ENCODE peak calls at places on chromosomes 3 and 15, in seven cellular contexts. Z, U, D, X, V, O and L are unnamed samples.
A peak's percentile ranks its signal among the peaks of the same experiment; 100 is the strongest.

GRCh38 chr15:27059610-27060202 is 88.7 kb downstream of the GABRG3 start:
- DNase-seq in Z (no peak), U (no peak), D (peak; percentile 36), X (no peak), V (peak; percentile 21), O (peak; percentile 54), L (no peak)

GRCh38 chr3:119690043-119690656 is 12.7 kb upstream of the CFAP91 start:
- DNase-seq in Z (peak; percentile 26), U (no peak), D (no peak), X (no peak), V (peak; percentile 42), O (no peak), L (no peak)

GRCh38 chr15:53974121-53974520 is 4.1 kb upstream of the UNC13C start:
- DNase-seq in Z (no peak), U (no peak), D (no peak), X (no peak), V (no peak), O (no peak), L (no peak)

GRCh38 chr3:72739521-72740466 is 108.5 kb downstream of the SHQ1 start:
- DNase-seq in Z (no peak), U (no peak), D (no peak), X (no peak), V (peak; percentile 44), O (no peak), L (no peak)

GRCh38 chr3:126621171-126621570 is 33.8 kb downstream of the TXNRD3 start:
- DNase-seq in Z (peak; percentile 15), U (peak; percentile 17), D (no peak), X (no peak), V (peak; percentile 63), O (no peak), L (no peak)

GRCh38 chr3:154242766-154243165 is 81.5 kb downstream of the DHX36 start:
- DNase-seq in Z (no peak), U (no peak), D (no peak), X (no peak), V (no peak), O (no peak), L (no peak)

GRCh38 chr3:3827111-3827510 is 27.9 kb downstream of the LRRN1 start:
- DNase-seq in Z (no peak), U (no peak), D (no peak), X (no peak), V (no peak), O (no peak), L (no peak)

GRCh38 chr15:58066042-58066867 is 744 bp upstream of the ALDH1A2 start:
- DNase-seq in Z (peak; percentile 13), U (no peak), D (no peak), X (no peak), V (peak; percentile 38), O (peak; percentile 53), L (peak; percentile 88)

GRCh38 chr3:139561959-139562676 is 22.6 kb upstream of the RBP1 start:
- DNase-seq in Z (no peak), U (no peak), D (no peak), X (no peak), V (peak; percentile 41), O (peak; percentile 36), L (peak; percentile 65)

GRCh38 chr3:160221019-160221418 is 4.2 kb upstream of the C3orf80 start:
- DNase-seq in Z (no peak), U (no peak), D (no peak), X (no peak), V (no peak), O (no peak), L (no peak)

GRCh38 chr3:196141052-196141865 is 59.4 kb upstream of the TFRC start:
- DNase-seq in Z (no peak), U (no peak), D (peak; percentile 84), X (no peak), V (no peak), O (no peak), L (no peak)

GRCh38 chr15:75817151-75817935 is 25.9 kb upstream of the UBE2Q2 start:
- DNase-seq in Z (no peak), U (no peak), D (peak; percentile 53), X (no peak), V (no peak), O (no peak), L (no peak)

GRCh38 chr3:177597325-177598109 is 400.2 kb upstream of the TBL1XR1 start:
- DNase-seq in Z (peak; percentile 89), U (peak; percentile 79), D (peak; percentile 57), X (peak; percentile 55), V (peak; percentile 99), O (peak; percentile 95), L (peak; percentile 54)